ENCODE peak calls at places on chromosome 19, in four cellular contexts. One of them, this sample, is unnamed.

GRCh38 chr19:37594982-37595382 is 306 bp downstream of the ZNF540 start:
- DNase-seq in trophoblast cell: peak
- DNase-seq in H1: no peak
- DNase-seq in mesenchymal stem cell: no peak
- DNase-seq in this sample: no peak

GRCh38 chr19:17394891-17395415 is 957 bp upstream of the CCDC194 start:
- DNase-seq in H1: peak
- DNase-seq in trophoblast cell: peak
- DNase-seq in mesenchymal stem cell: peak
- DNase-seq in this sample: no peak

GRCh38 chr19:7506385-7507328 is 9.2 kb upstream of the ZNF358 start:
- DNase-seq in H1: peak
- DNase-seq in mesenchymal stem cell: peak
- DNase-seq in trophoblast cell: peak
- DNase-seq in this sample: peak

GRCh38 chr19:39325778-39326680 is 5.4 kb upstream of the LRFN1 start:
- DNase-seq in H1: no peak
- DNase-seq in mesenchymal stem cell: peak
- DNase-seq in trophoblast cell: no peak
- DNase-seq in this sample: no peak

GRCh38 chr19:10120538-10121198 is 969 bp upstream of the EIF3G start:
- DNase-seq in mesenchymal stem cell: peak
- DNase-seq in trophoblast cell: peak
- DNase-seq in H1: no peak
- DNase-seq in this sample: no peak

GRCh38 chr19:38932425-38933179 is 1.9 kb downstream of the MRPS12 start:
- DNase-seq in H1: no peak
- DNase-seq in trophoblast cell: peak
- DNase-seq in mesenchymal stem cell: peak
- DNase-seq in this sample: no peak

GRCh38 chr19:12847159-12848139 is 9.1 kb downstream of the MAST1 start:
- DNase-seq in H1: no peak
- DNase-seq in mesenchymal stem cell: peak
- DNase-seq in trophoblast cell: peak
- DNase-seq in this sample: peak

GRCh38 chr19:35555301-35556005 is 8.0 kb downstream of the ATP4A start:
- DNase-seq in trophoblast cell: no peak
- DNase-seq in mesenchymal stem cell: peak
- DNase-seq in H1: no peak
- DNase-seq in this sample: peak

GRCh38 chr19:4144666-4145261 is 8.7 kb upstream of the CREB3L3 start:
- DNase-seq in H1: no peak
- DNase-seq in mesenchymal stem cell: peak
- DNase-seq in trophoblast cell: no peak
- DNase-seq in this sample: no peak

GRCh38 chr19:4140237-4140711 is 13.2 kb upstream of the CREB3L3 start:
- DNase-seq in trophoblast cell: peak
- DNase-seq in H1: peak
- DNase-seq in mesenchymal stem cell: peak
- DNase-seq in this sample: peak

GRCh38 chr19:11551603-11552235 is 7.3 kb downstream of the ELOF1 start:
- DNase-seq in trophoblast cell: no peak
- DNase-seq in H1: no peak
- DNase-seq in mesenchymal stem cell: no peak
- DNase-seq in this sample: no peak

GRCh38 chr19:36931684-36932083 is 15.6 kb downstream of the ZNF568 start:
- DNase-seq in trophoblast cell: no peak
- DNase-seq in mesenchymal stem cell: no peak
- DNase-seq in H1: no peak
- DNase-seq in this sample: no peak

GRCh38 chr19:43555185-43555770 is 20.0 kb downstream of the XRCC1 start:
- DNase-seq in trophoblast cell: peak
- DNase-seq in H1: peak
- DNase-seq in mesenchymal stem cell: peak
- DNase-seq in this sample: peak

GRCh38 chr19:7970716-7971448 is 27.4 kb upstream of the TIMM44 start:
- DNase-seq in mesenchymal stem cell: peak
- DNase-seq in H1: peak
- DNase-seq in trophoblast cell: peak
- DNase-seq in this sample: peak

GRCh38 chr19:38617283-38617763 is 430 bp downstream of the MAP4K1 start:
- DNase-seq in trophoblast cell: no peak
- DNase-seq in H1: no peak
- DNase-seq in mesenchymal stem cell: no peak
- DNase-seq in this sample: no peak

GRCh38 chr19:43444531-43445340 is 20.7 kb downstream of the LYPD3 start:
- DNase-seq in trophoblast cell: peak
- DNase-seq in mesenchymal stem cell: no peak
- DNase-seq in H1: no peak
- DNase-seq in this sample: no peak

GRCh38 chr19:12789098-12789903 is 2.0 kb upstream of the JUNB start:
- DNase-seq in trophoblast cell: no peak
- DNase-seq in mesenchymal stem cell: peak
- DNase-seq in H1: no peak
- DNase-seq in this sample: no peak

GRCh38 chr19:17020380-17020779 is 6.2 kb downstream of the CPAMD8 start:
- DNase-seq in H1: no peak
- DNase-seq in mesenchymal stem cell: peak
- DNase-seq in trophoblast cell: no peak
- DNase-seq in this sample: no peak

GRCh38 chr19:31616031-31616430 is 266.8 kb upstream of the TSHZ3 start:
- DNase-seq in H1: no peak
- DNase-seq in trophoblast cell: no peak
- DNase-seq in mesenchymal stem cell: no peak
- DNase-seq in this sample: no peak

GRCh38 chr19:19224852-19225494 is 13.2 kb downstream of the NCAN start:
- DNase-seq in H1: peak
- DNase-seq in trophoblast cell: peak
- DNase-seq in mesenchymal stem cell: peak
- DNase-seq in this sample: peak

GRCh38 chr19:29507081-29507860 is 18.5 kb upstream of the VSTM2B start:
- DNase-seq in trophoblast cell: no peak
- DNase-seq in H1: no peak
- DNase-seq in mesenchymal stem cell: no peak
- DNase-seq in this sample: no peak
- H2BK12ac ChIP-seq in trophoblast cell: no peak
- H2BK12ac ChIP-seq in H1: no peak
- H2BK12ac ChIP-seq in mesenchymal stem cell: no peak
- H2BK12ac ChIP-seq in this sample: no peak

GRCh38 chr19:44634785-44635184 is 8.9 kb upstream of the PVR start:
- DNase-seq in trophoblast cell: no peak
- DNase-seq in H1: no peak
- DNase-seq in mesenchymal stem cell: no peak
- DNase-seq in this sample: no peak
- H2AK5ac ChIP-seq in trophoblast cell: no peak
- H2AK5ac ChIP-seq in H1: no peak
- H2AK5ac ChIP-seq in mesenchymal stem cell: no peak
- H2AK5ac ChIP-seq in this sample: no peak

GRCh38 chr19:47471381-47471732 is 336 bp downstream of the SLC8A2 start:
- DNase-seq in mesenchymal stem cell: no peak
- DNase-seq in H1: no peak
- DNase-seq in trophoblast cell: no peak
- DNase-seq in this sample: no peak
- H3K4me3 ChIP-seq in mesenchymal stem cell: no peak
- H3K4me3 ChIP-seq in H1: peak
- H3K4me3 ChIP-seq in trophoblast cell: no peak
- H3K4me3 ChIP-seq in this sample: peak

DNA sequence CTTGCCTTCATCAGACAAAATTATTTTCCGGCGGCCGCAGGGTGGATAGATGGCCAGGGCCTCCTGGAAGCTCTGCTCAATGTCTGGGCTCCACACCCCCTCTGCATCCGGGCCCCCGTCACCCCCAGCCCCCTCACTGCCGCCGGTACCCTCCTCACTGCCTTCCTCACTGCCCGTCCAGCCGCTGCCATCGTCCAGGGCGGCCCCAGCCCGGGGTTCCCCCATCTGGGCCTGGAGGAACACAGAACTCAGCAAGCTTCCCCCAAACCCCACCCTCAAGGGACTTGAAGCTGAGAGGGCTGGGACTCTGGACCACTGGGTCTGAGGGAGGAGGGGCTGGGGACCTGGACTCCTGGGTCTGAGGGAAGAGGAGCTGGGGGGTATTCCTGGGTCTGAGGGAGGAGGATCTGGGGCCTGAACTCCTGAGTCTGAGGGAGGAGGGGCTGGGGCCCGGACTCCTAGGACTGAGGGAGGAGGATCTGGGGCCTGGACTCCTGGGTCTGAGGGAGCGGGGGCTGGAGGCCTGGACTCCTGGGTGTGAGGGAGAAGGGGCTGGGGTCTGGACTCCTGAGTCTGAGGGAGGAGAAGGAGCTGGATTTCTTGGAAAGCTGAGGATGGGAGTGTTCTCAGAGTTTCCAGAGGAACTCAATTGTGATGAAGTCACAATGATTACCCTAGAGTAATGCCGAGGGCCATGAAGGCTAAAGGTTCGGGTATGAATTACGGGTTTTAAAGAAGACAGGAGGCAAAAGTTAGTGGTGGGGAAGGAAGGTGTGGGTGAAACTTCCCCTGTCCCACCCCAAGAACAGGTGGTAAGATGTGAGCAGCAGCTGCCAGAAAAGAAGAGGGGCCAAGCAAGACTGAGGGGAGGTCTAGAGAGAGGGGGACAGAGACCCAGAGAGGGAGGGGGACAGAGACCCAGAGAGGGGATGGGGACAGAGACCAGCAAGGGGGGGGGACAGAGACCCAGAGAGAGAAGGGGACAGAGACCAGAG is 2.1 kb downstream of the TEAD2 start:
- DNase-seq in H1: no peak
- DNase-seq in trophoblast cell: no peak
- DNase-seq in mesenchymal stem cell: peak
- DNase-seq in this sample: no peak
- H2BK12ac ChIP-seq in H1: no peak
- H2BK12ac ChIP-seq in trophoblast cell: no peak
- H2BK12ac ChIP-seq in mesenchymal stem cell: no peak
- H2BK12ac ChIP-seq in this sample: no peak

GRCh38 chr19:40718774-40719391 is 2.0 kb downstream of the ITPKC start:
- DNase-seq in trophoblast cell: peak
- DNase-seq in H1: no peak
- DNase-seq in mesenchymal stem cell: peak
- DNase-seq in this sample: no peak
- H2AK5ac ChIP-seq in trophoblast cell: peak
- H2AK5ac ChIP-seq in H1: no peak
- H2AK5ac ChIP-seq in mesenchymal stem cell: no peak
- H2AK5ac ChIP-seq in this sample: peak

GRCh38 chr19:53980553-53981407 is 10.7 kb upstream of the CACNG6 start:
- DNase-seq in mesenchymal stem cell: peak
- DNase-seq in trophoblast cell: no peak
- DNase-seq in H1: no peak
- DNase-seq in this sample: no peak
- H3K4me3 ChIP-seq in mesenchymal stem cell: no peak
- H3K4me3 ChIP-seq in trophoblast cell: no peak
- H3K4me3 ChIP-seq in H1: peak
- H3K4me3 ChIP-seq in this sample: peak

This sample was measured in neuronal stem cell.